ENCODE peak calls at places on chromosomes 5 and 9, in ten cellular contexts. A is vagina, U is erythroblast, J is esophagus squamous epithelium, H is heart left ventricle, S is spleen, Y is suprapubic skin, W is endothelial cell of umbilical vein, B is body of pancreas, P is transverse colon. R is an unnamed sample.

GRCh38 chr5:168093200-168093930 is 198.1 kb upstream of the WWC1 start:
- DNase-seq in A (no peak), U (no peak), J (no peak), H (no peak), S (no peak), Y (no peak), W (no peak), B (no peak), P (no peak), R (no peak)

GRCh38 chr5:138352071-138352721 is at the start of gene KDM3B:
- DNase-seq in A (no peak), U (peak), J (peak), H (peak), S (peak), Y (peak), W (peak), B (peak), P (peak), R (peak)

GRCh38 chr9:116589392-116590354 is 97.4 kb upstream of the TRIM32 start:
- DNase-seq in A (no peak), U (peak), J (no peak), H (no peak), S (no peak), Y (no peak), W (peak), B (no peak), P (no peak), R (peak)

GRCh38 chr9:136137321-136138054 is 18.8 kb upstream of the TMEM250 start:
- DNase-seq in A (no peak), U (no peak), J (no peak), H (no peak), S (no peak), Y (no peak), W (no peak), B (peak), P (no peak), R (peak)

GRCh38 chr9:125476645-125477044 is 215.0 kb downstream of the GAPVD1 start:
- DNase-seq in A (no peak), U (no peak), J (no peak), H (no peak), S (no peak), Y (no peak), W (no peak), B (no peak), P (no peak), R (no peak)

GRCh38 chr9:74846771-74847170 is 41.0 kb downstream of the TRPM6 start:
- DNase-seq in A (no peak), U (no peak), J (no peak), H (no peak), S (no peak), Y (no peak), W (no peak), B (no peak), P (no peak), R (no peak)

GRCh38 chr5:31355337-31355736 is 161.9 kb downstream of the CDH6 start:
- DNase-seq in A (no peak), U (no peak), J (no peak), H (no peak), S (no peak), Y (no peak), W (no peak), B (no peak), P (no peak), R (no peak)

GRCh38 chr5:61450170-61450815 is 118.2 kb downstream of the ZSWIM6 start:
- DNase-seq in A (no peak), U (no peak), J (no peak), H (no peak), S (no peak), Y (no peak), W (peak), B (no peak), P (no peak), R (peak)

GRCh38 chr5:72093231-72093630 is 14.0 kb upstream of the MAP1B start:
- DNase-seq in A (no peak), U (no peak), J (no peak), H (no peak), S (no peak), Y (no peak), W (no peak), B (no peak), P (no peak), R (peak)

GRCh38 chr9:93121316-93122241 is 12.5 kb downstream of the NINJ1 start:
- DNase-seq in A (no peak), U (no peak), J (no peak), H (peak), S (peak), Y (peak), W (no peak), B (no peak), P (peak), R (no peak)

GRCh38 chr5:71891856-71892255 is 172.8 kb downstream of the CARTPT start:
- DNase-seq in A (no peak), U (no peak), J (no peak), H (peak), S (no peak), Y (no peak), W (no peak), B (peak), P (no peak), R (peak)

GRCh38 chr9:17004500-17004899 is 130.3 kb upstream of the CNTLN start:
- DNase-seq in A (no peak), U (no peak), J (no peak), H (no peak), S (no peak), Y (no peak), W (no peak), B (no peak), P (no peak), R (no peak)

GRCh38 chr5:59174248-59174844 is 591.5 kb downstream of the RAB3C start:
- DNase-seq in A (no peak), U (peak), J (no peak), H (no peak), S (no peak), Y (no peak), W (peak), B (peak), P (no peak), R (peak)

GRCh38 chr5:1359713-1360112 is 14.8 kb upstream of the CLPTM1L start:
- DNase-seq in A (no peak), U (no peak), J (no peak), H (no peak), S (peak), Y (no peak), W (no peak), B (no peak), P (no peak), R (no peak)
- TF ChIP-seq POLR2A in A (no peak), U (no peak), J (no peak), H (no peak), S (no peak), Y (no peak), W (no peak), B (no peak), P (no peak), R (no peak)

GRCh38 chr5:41869739-41870620 is at the start of gene OXCT1:
- DNase-seq in A (peak), U (peak), J (peak), H (peak), S (peak), Y (peak), W (peak), B (peak), P (peak), R (peak)
- TF ChIP-seq POLR2A in A (no peak), U (peak), J (peak), H (peak), S (no peak), Y (peak), W (peak), B (peak), P (peak), R (peak)

DNA sequence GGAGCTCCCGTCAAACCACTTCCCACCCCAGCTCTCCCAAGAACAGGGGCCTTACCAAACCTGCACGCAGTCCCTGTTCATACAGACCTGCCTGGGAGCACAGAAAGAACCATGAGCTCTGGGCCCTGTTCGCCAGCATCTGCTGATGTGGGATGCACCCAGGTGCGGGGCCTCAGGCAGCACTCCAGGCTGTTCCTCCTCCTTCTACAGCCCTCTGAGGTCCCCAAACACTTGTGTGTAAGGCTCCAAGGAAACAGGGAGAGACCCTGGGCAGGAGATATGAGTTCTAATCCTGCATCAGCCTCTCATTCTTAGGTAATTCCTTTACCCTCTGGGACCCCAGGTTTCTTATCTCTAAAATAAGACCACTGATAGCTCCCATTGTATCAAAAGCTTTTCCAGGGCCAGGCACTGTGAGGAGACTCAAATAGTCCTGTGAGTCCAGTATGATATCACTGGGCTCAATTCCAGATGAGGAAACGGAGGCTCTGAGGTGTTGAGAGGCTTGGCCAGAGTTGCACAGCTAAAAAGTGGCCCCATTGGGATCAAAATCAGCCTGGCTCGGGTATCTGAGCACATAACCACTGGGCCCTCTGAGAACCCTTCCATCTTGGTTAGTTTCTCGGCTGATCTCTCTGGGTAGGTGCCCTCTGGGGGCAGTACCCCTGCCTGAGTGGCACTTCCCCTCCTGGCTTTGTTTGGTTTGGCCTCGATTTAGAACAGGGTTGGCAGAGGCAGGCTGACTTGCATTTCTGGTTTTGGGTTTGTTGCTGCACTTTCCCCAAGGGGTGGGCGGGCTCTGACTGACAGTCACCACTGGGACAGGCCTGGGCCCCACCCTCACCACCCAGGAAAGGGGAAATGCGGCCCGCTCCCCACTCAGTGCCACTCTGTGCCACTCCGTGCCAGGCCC is 116.8 kb downstream of the RGS3 start:
- DNase-seq in A (no peak), U (peak), J (peak), H (peak), S (peak), Y (peak), W (peak), B (peak), P (peak), R (no peak)
- TF ChIP-seq POLR2A in A (no peak), U (peak), J (no peak), H (no peak), S (no peak), Y (no peak), W (no peak), B (no peak), P (no peak), R (no peak)

GRCh38 chr5:150498501-150498900 is 9.4 kb upstream of the NDST1 start:
- DNase-seq in A (no peak), U (no peak), J (no peak), H (no peak), S (no peak), Y (no peak), W (no peak), B (no peak), P (no peak), R (no peak)

GRCh38 chr5:150497989-150498317 is 10.0 kb upstream of the NDST1 start:
- DNase-seq in A (no peak), U (no peak), J (no peak), H (no peak), S (no peak), Y (no peak), W (no peak), B (no peak), P (no peak), R (no peak)

GRCh38 chr5:150496098-150496497 is 11.8 kb upstream of the NDST1 start:
- DNase-seq in A (no peak), U (no peak), J (no peak), H (no peak), S (no peak), Y (no peak), W (no peak), B (no peak), P (no peak), R (no peak)

GRCh38 chr5:150496534-150496933 is 11.4 kb upstream of the NDST1 start:
- DNase-seq in A (no peak), U (no peak), J (no peak), H (peak), S (no peak), Y (no peak), W (no peak), B (no peak), P (no peak), R (no peak)

DNA sequence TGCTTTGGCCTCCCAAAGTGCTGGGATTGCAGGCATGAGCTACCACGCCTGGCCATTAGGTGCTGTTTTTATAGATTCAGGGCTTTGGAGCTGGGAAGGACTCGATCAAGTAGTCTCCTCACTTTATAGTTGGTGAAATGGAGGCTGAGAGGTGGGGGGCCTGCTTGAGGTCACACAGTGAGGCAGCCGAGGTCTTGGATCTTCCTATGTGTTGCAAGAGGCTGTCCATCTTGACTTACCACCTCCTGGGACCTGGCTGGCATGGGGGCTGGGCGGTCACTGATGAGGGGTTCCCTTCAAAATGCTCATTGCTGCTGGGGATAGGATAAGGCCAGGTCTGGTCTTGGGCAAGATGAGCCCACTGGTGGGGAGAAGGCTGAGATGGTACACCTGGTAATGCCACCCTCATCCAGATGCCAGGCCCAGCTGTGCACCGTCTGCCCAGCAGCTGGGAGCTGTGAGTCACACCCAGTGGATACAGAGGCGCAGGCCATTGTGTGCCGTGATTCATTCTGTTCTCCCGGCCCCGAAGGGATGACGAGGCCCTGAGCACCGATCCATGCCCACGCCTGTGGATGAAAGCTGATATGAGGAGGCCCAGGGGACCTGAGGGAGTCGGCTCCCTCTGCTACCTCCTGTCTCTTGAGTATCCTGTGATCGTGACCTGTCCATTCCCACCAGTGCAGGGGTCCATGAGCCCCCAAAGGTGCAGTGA is 10.5 kb upstream of the NDST1 start:
- DNase-seq in A (no peak), U (no peak), J (no peak), H (peak), S (no peak), Y (no peak), W (peak), B (no peak), P (no peak), R (peak)
- TF ChIP-seq POLR2A in A (no peak), U (no peak), J (no peak), H (no peak), S (no peak), Y (no peak), W (no peak), B (no peak), P (no peak), R (no peak)

DNA sequence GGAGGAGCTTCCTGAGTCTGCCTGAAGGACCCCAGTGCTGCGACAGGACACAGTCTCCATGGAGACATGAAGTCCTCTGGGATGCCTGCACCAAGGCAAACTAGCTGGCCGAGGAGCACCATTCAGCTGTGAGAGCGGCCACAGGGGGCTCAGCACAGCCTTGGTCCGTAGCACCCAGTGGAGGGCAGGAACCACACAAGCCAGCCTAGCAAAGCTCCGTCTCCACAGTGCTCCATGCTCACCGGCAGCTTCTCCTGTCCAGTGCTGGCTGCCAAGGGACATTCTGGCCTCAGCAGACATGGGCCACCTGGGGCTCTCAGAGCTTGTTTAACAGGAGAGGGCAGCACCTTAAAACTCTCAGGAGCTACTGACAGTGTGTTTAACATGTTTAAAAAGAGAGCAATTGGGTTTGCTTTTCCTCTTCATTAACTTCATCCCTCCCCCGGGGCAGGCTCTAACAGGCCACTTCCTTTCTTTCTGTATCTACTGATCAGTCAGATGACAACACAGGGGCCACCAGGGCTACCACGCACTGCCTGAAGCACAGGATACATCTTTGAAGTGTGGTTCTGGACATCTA is 57.0 kb downstream of the SECISBP2 start:
- DNase-seq in A (no peak), U (peak), J (no peak), H (no peak), S (peak), Y (no peak), W (peak), B (no peak), P (no peak), R (no peak)
- TF ChIP-seq POLR2A in A (no peak), U (no peak), J (no peak), H (no peak), S (no peak), Y (no peak), W (no peak), B (no peak), P (no peak), R (no peak)

GRCh38 chr9:8653855-8654254 is 854.3 kb upstream of the DMAC1 start:
- DNase-seq in A (no peak), U (peak), J (no peak), H (no peak), S (no peak), Y (no peak), W (no peak), B (no peak), P (no peak), R (no peak)

GRCh38 chr9:8660383-8660782 is 860.8 kb upstream of the DMAC1 start:
- DNase-seq in A (no peak), U (no peak), J (no peak), H (peak), S (no peak), Y (no peak), W (peak), B (peak), P (peak), R (no peak)

DNA sequence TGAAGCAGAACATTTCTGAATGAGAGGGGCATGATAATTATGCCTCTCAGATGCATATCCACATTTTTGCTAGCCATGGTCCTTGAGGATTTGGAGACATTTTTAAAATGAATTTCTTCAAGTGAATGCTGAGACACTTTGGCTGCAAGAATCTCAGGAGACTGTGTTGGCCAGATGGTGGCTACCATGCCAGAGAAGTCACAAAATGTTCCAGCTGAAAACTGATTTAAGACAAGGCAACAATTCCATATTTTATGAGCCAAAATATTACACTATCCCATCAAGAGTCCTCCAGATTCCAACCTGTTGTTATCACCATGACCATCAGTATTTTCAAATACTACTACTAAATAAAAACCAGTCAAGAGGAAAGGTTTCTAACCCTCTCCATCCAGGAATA is 859.5 kb upstream of the DMAC1 start:
- DNase-seq in A (no peak), U (no peak), J (no peak), H (no peak), S (no peak), Y (no peak), W (no peak), B (no peak), P (no peak), R (no peak)
- TF ChIP-seq POLR2A in A (no peak), U (no peak), J (no peak), H (no peak), S (no peak), Y (no peak), W (no peak), B (no peak), P (no peak), R (no peak)

GRCh38 chr5:126030698-126031097 is 392.5 kb upstream of the GRAMD2B start:
- DNase-seq in A (no peak), U (no peak), J (no peak), H (no peak), S (no peak), Y (no peak), W (no peak), B (no peak), P (no peak), R (no peak)

GRCh38 chr5:126027149-126027548 is 396.1 kb upstream of the GRAMD2B start:
- DNase-seq in A (no peak), U (no peak), J (no peak), H (no peak), S (no peak), Y (no peak), W (no peak), B (no peak), P (no peak), R (no peak)

GRCh38 chr5:126028336-126028735 is 394.9 kb upstream of the GRAMD2B start:
- DNase-seq in A (no peak), U (no peak), J (no peak), H (no peak), S (no peak), Y (no peak), W (no peak), B (no peak), P (no peak), R (no peak)

GRCh38 chr5:126027652-126028051 is 395.6 kb upstream of the GRAMD2B start:
- DNase-seq in A (no peak), U (no peak), J (no peak), H (no peak), S (no peak), Y (no peak), W (no peak), B (no peak), P (no peak), R (no peak)

GRCh38 chr5:126031989-126032716 is 391.1 kb upstream of the GRAMD2B start:
- DNase-seq in A (no peak), U (no peak), J (no peak), H (peak), S (no peak), Y (no peak), W (peak), B (no peak), P (no peak), R (no peak)
- TF ChIP-seq POLR2A in A (no peak), U (no peak), J (no peak), H (no peak), S (no peak), Y (no peak), W (no peak), B (no peak), P (no peak), R (no peak)

DNA sequence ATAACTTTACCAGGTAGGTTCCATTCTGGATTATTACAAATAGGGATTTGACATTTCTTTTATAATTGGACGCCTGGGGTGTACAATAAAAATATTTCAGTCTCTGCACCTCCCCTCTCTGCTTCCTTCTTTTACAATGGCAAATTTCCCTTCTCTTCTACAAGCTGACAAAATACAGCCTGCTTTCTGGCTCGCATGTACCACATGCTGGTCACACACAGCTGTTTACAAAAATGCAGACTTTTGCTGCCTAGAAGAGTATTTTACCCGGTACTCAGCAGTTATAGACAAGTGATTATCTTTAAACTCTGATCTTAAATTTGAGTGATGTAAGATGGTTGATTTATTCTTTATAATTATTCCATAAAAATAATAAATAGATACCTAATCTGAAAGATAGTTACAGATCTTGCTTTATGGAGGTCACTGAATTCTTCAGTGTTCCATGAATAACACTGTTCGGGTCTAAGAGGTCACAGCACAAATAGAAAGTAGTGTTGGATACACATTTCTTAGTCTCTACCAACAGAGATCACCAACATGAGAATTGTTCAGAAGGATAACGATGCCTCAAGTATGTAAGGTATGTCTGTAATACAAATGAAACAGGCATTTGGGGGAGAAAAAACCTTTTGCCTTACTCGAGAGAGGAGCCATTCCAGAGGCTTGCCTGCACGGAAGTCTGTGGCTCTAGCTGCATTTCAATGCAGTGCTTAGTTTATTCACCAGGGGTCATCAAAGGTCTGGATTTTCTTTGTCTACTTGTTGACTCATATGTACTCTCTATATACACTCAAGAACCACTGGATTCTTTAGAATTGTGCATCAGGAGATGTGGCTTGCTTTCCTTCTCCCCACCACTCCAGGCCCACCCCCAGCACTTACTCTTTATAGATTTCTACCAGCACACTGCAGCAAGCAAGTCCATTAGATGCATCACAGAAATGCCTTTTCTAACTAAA is 206.6 kb upstream of the RFX3 start:
- DNase-seq in A (no peak), U (peak), J (no peak), H (no peak), S (no peak), Y (no peak), W (peak), B (peak), P (peak), R (peak)
- TF ChIP-seq POLR2A in A (no peak), U (no peak), J (no peak), H (no peak), S (no peak), Y (no peak), W (no peak), B (no peak), P (no peak), R (no peak)

R was measured in H54.